ENCODE peak calls at places on chromosomes 12 and 14, in ten cellular contexts. A is stomach, G is NCI-H748 treated with DMSO at 0.1 percent for 48 hours, I is mammary epithelial cell, U is NCI-H774, O is activated T-cell treated with anti-CD3 and anti-CD28 coated beads for 48 hours, H is endothelial cell, X is tibial nerve, K is anterior cingulate cortex, F is SJCRH30. Y is an unnamed sample.

GRCh38 chr14:88901199-88901588 is 76.7 kb downstream of the TTC8 start:
- DNase-seq in G (no peak), F (no peak), O (no peak), U (no peak), X (no peak), A (no peak), H (no peak), K (no peak), I (no peak), Y (no peak)

GRCh38 chr12:132502149-132502881 is 12.4 kb downstream of the FBRSL1 start:
- DNase-seq in X (no peak), K (no peak), G (no peak), U (no peak), F (no peak), O (no peak), H (no peak), I (no peak), A (no peak), Y (no peak)

GRCh38 chr12:79183946-79184345 is 319.4 kb downstream of the SYT1 start:
- DNase-seq in K (no peak), G (no peak), X (no peak), A (no peak), H (no peak), U (no peak), O (no peak), F (no peak), I (peak), Y (no peak)

GRCh38 chr14:87600236-87600635 is 392.7 kb downstream of the GALC start:
- DNase-seq in F (peak), A (no peak), O (no peak), H (no peak), I (no peak), G (no peak), K (no peak), U (no peak), X (no peak), Y (no peak)

GRCh38 chr14:36845346-36846042 is 183.8 kb downstream of the PAX9 start:
- DNase-seq in U (no peak), F (no peak), H (no peak), I (no peak), O (no peak), X (no peak), A (no peak), G (no peak), K (no peak), Y (no peak)

GRCh38 chr12:56338643-56339422 is at the start of gene IL23A:
- DNase-seq in H (no peak), U (peak), G (no peak), K (no peak), A (no peak), I (peak), O (peak), X (no peak), F (no peak), Y (peak)

GRCh38 chr14:55355922-55356321 is 55.7 kb downstream of the ATG14 start:
- DNase-seq in U (no peak), A (no peak), K (no peak), G (no peak), X (no peak), O (no peak), F (no peak), H (no peak), I (no peak), Y (no peak)

GRCh38 chr14:54737132-54737711 is 165.4 kb downstream of the GCH1 start:
- DNase-seq in G (no peak), F (no peak), K (no peak), H (no peak), I (peak), X (no peak), U (no peak), A (no peak), O (peak), Y (peak)

GRCh38 chr14:91369628-91370445 is 47.8 kb downstream of the CCDC88C start:
- DNase-seq in O (no peak), G (no peak), K (no peak), X (no peak), H (no peak), I (peak), A (no peak), F (peak), U (peak), Y (no peak)

GRCh38 chr12:53299101-53299453 is 418 bp upstream of the MYG1 start:
- DNase-seq in G (no peak), U (no peak), H (no peak), O (peak), X (no peak), F (no peak), A (no peak), K (no peak), I (peak), Y (no peak)

GRCh38 chr12:52032431-52032796 is 18.8 kb upstream of the NR4A1 start:
- DNase-seq in X (peak), O (no peak), A (peak), G (no peak), H (no peak), U (no peak), K (peak), F (no peak), I (peak), Y (peak)

GRCh38 chr12:96221391-96221790 is 27.2 kb downstream of the ELK3 start:
- DNase-seq in K (no peak), I (no peak), X (no peak), U (no peak), F (no peak), G (no peak), H (no peak), O (no peak), A (no peak), Y (no peak)

GRCh38 chr12:110340706-110341105 is 59.7 kb downstream of the ATP2A2 start:
- DNase-seq in A (no peak), O (no peak), H (no peak), G (no peak), I (peak), F (no peak), U (no peak), K (no peak), X (no peak), Y (peak)

GRCh38 chr12:108611884-108612415 is 14.1 kb upstream of the TMEM119 start:
- DNase-seq in K (no peak), U (no peak), H (peak), F (peak), G (no peak), A (no peak), X (no peak), O (no peak), I (peak), Y (peak)

GRCh38 chr14:93937519-93937918 is 10.4 kb downstream of the FAM181A start:
- DNase-seq in F (no peak), O (no peak), H (no peak), U (no peak), A (no peak), X (no peak), K (no peak), G (no peak), I (peak), Y (peak)

GRCh38 chr12:123150804-123151678 is at the start of gene PITPNM2:
- DNase-seq in U (peak), A (peak), K (no peak), O (peak), F (peak), G (peak), I (peak), X (peak), H (peak), Y (no peak)

GRCh38 chr14:93903342-93904184 is 23.6 kb upstream of the FAM181A start:
- DNase-seq in X (no peak), G (no peak), I (no peak), H (peak), K (no peak), A (peak), U (no peak), O (no peak), F (peak), Y (no peak)

GRCh38 chr14:61479746-61480502 is 158.5 kb downstream of the PRKCH start:
- DNase-seq in F (no peak), X (no peak), I (peak), U (no peak), H (no peak), A (no peak), O (no peak), G (no peak), K (no peak), Y (peak)